ENCODE peak calls at places on chromosomes 2 and 18, in seven cellular contexts. I is H1, N is HepG2, T is K562, X is HCT116, C is SK-N-SH, F is GM12878. J is an unnamed sample.

GRCh38 chr2:146734042-146734715 is 1110.7 kb upstream of the ACVR2A start:
- DNase-seq in C (peak; percentile 35), N (peak; percentile 62), T (peak; percentile 16), I (no peak), X (peak; percentile 60), F (peak; percentile 5), J (no peak)

GRCh38 chr2:216033403-216033802 is 20.1 kb upstream of the MREG start:
- DNase-seq in F (peak; percentile 60), I (no peak), C (no peak), X (no peak), T (no peak), N (no peak), J (no peak)

GRCh38 chr2:54899576-54900200 is 150.6 kb downstream of the RTN4 start:
- DNase-seq in F (peak; percentile 4), X (peak; percentile 21), N (peak; percentile 55), C (peak; percentile 27), I (no peak), T (peak; percentile 63), J (peak; percentile 65)

GRCh38 chr2:144382848-144383247 is 137.1 kb downstream of the ZEB2 start:
- DNase-seq in I (no peak), T (no peak), N (no peak), C (no peak), F (peak; percentile 80), X (no peak), J (no peak)

GRCh38 chr2:99278793-99279291 is 22.2 kb downstream of the LYG1 start:
- DNase-seq in F (no peak), I (no peak), C (no peak), N (peak; percentile 99), X (no peak), T (no peak), J (no peak)

GRCh38 chr2:233307565-233307964 is at the start of gene SAG:
- DNase-seq in C (no peak), N (no peak), T (no peak), I (no peak), F (no peak), X (no peak), J (no peak)

GRCh38 chr2:96118698-96119388 is 2.5 kb upstream of the ADRA2B start:
- DNase-seq in F (no peak), X (no peak), T (no peak), C (no peak), I (no peak), N (no peak), J (no peak)

GRCh38 chr2:241445426-241445825 is 63.0 kb downstream of the STK25 start:
- DNase-seq in I (no peak), C (no peak), F (no peak), T (no peak), X (no peak), N (no peak), J (no peak)

GRCh38 chr18:9643549-9643948 is 29.2 kb upstream of the PPP4R1 start:
- DNase-seq in C (no peak), T (no peak), X (peak; percentile 85), F (no peak), N (peak; percentile 75), I (peak; percentile 73), J (peak; percentile 23)

GRCh38 chr2:144215701-144216675 is 303.9 kb downstream of the ZEB2 start:
- DNase-seq in C (no peak), X (no peak), F (peak; percentile 20), T (peak; percentile 30), N (no peak), I (no peak), J (no peak)

GRCh38 chr2:164992818-164993217 is 37.5 kb upstream of the SLC38A11 start:
- DNase-seq in F (no peak), I (no peak), T (peak; percentile 82), C (peak; percentile 45), N (peak; percentile 80), X (peak; percentile 58), J (peak; percentile 75)

GRCh38 chr2:141055526-141055925 is 1075.3 kb downstream of the LRP1B start:
- DNase-seq in I (no peak), T (no peak), C (no peak), N (no peak), X (no peak), F (no peak), J (no peak)

GRCh38 chr18:50286391-50287027 is 983 bp downstream of the CXXC1 start:
- DNase-seq in N (no peak), I (no peak), T (peak; percentile 77), X (peak; percentile 26), C (peak; percentile 73), F (no peak), J (peak; percentile 5)

GRCh38 chr18:79524181-79525078 is 128.7 kb downstream of the NFATC1 start:
- DNase-seq in T (no peak), N (no peak), C (no peak), I (no peak), F (no peak), X (no peak), J (no peak)

GRCh38 chr2:210020138-210020537 is 17.7 kb downstream of the RPE start:
- DNase-seq in C (no peak), N (no peak), X (no peak), T (no peak), I (no peak), F (no peak), J (no peak)

GRCh38 chr18:8987250-8987649 is 115.2 kb upstream of the NDUFV2 start:
- DNase-seq in F (no peak), I (no peak), T (no peak), X (no peak), C (no peak), N (no peak), J (no peak)

GRCh38 chr2:151782378-151783132 is 45.7 kb downstream of the ARL5A start:
- DNase-seq in N (no peak), C (no peak), F (no peak), X (no peak), I (no peak), T (peak; percentile 88), J (no peak)

DNA sequence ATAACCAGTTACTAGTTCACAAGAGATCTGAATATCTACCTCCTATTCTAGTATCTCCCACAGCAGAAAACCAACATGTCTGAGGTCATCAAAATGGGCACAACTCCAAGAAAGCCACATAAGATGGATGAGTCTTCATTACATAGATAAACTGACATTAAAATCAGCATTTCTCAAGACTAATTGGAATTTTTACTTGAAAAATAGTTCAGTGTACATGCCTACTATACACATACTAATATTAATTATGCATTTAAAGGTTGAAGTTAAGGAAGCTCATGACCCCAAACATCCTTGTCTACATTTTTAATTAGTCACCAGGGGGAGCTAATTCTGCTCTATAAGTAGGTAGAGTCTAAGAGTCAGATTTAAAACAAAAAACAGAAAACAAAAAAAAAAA is 41.9 kb downstream of the ZNF521 start:
- DNase-seq in N (no peak), I (no peak), C (no peak), T (peak; percentile 58), F (no peak), X (peak; percentile 7), J (no peak)
- TF ChIP-seq JUND in N (no peak), I (no peak), C (peak; percentile 32), T (peak; percentile 61), F (no peak), X (no peak), J (no peak)

GRCh38 chr18:45654677-45655076 is 39.4 kb downstream of the SLC14A2 start:
- DNase-seq in F (no peak), T (no peak), X (no peak), N (no peak), I (no peak), C (no peak), J (no peak)

GRCh38 chr18:45662468-45662867 is 47.2 kb downstream of the SLC14A2 start:
- DNase-seq in I (no peak), C (no peak), X (no peak), N (no peak), T (no peak), F (no peak), J (no peak)

GRCh38 chr18:45657357-45658335 is 42.4 kb downstream of the SLC14A2 start:
- DNase-seq in F (no peak), C (no peak), X (no peak), N (no peak), I (no peak), T (no peak), J (no peak)

GRCh38 chr18:45656194-45656593 is 40.9 kb downstream of the SLC14A2 start:
- DNase-seq in T (no peak), C (no peak), N (no peak), X (no peak), F (no peak), I (no peak), J (no peak)

GRCh38 chr18:45658756-45659155 is 43.5 kb downstream of the SLC14A2 start:
- DNase-seq in N (no peak), F (no peak), C (no peak), T (no peak), X (no peak), I (no peak), J (no peak)
- TF ChIP-seq JUND in N (no peak), F (no peak), C (no peak), T (no peak), X (no peak), I (no peak), J (no peak)

DNA sequence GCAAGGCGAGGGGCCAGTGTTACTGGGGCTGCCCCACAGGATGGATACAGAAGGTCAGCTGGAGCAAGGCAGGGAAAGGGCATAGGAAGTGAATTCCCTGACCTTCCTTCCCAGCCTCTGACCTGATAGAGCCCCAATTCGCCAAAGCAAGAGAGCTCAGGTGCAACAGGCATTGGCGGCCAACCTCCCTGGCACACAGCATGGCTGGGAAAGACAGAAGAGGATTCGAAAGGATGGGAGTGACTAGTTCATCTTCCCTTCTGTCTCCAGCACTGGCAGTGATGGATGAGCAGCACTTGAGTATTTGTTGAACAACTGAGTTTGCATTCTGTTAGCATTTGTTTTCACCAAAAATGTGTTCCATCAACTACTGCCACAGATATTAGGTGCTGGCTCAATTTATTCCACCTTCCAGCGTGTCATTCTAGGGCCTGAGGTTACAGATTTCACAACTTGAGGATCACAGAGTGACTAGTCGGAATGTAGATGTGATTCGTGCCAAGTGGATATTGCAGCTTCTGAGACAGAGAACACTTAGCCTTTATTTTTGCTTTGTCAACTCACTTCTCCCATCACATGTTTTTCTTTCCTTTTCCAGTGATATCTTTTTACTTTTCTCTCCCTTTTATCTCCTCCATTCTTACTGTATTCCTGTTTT is 6.2 kb downstream of the COPS8 start:
- DNase-seq in X (no peak), C (no peak), N (no peak), F (no peak), T (no peak), I (no peak), J (no peak)
- TF ChIP-seq JUND in X (no peak), C (no peak), N (no peak), F (no peak), T (no peak), I (no peak), J (no peak)

DNA sequence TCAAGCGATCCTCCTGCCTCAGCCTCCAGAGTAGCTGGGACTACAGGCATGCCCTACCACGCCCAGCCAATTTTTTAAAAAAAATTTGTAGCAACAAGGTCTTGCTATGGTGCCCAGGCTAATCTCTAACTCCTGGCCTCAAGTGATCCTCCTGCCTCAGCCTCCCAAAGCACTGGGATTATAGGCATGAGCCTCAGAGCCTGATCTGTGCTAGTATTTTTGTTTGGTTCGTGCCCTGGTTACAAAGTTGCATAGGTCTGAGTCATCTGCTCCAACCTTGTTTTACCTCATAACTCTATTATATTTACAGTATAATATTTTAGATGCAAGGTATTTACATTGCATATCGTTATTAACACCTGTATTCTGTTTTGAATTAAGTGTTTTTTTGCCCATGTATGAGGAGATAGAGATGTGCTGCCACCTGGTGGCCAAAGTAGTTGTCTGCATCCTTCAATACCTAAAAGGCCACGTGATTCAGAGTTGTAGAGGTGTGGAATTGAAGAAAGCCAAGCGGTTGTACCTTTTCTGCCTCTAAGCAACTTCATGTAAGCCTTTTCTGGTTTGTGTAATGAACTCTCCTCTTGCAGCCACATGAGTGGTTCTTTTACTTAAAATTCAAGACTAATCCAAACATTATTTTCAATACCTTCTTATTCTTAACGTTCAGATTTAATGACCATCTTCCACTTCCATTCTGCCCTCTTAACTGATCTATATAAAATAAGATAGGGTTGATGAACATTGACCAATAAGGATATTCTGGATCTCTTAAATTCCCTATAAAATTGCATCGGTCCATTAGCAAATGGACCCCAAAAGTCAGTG is 19.9 kb upstream of the CABYR start:
- DNase-seq in T (peak; percentile 81), N (peak; percentile 70), C (peak; percentile 49), I (no peak), F (peak; percentile 56), X (peak; percentile 63), J (peak; percentile 80)
- TF ChIP-seq JUND in T (no peak), N (no peak), C (no peak), I (no peak), F (no peak), X (no peak), J (no peak)

J was measured in T47D.